ENCODE peak calls at places on chromosomes 3 and 15, in seven cellular contexts. H is heart right ventricle, X is hepatocyte, G is MM.1S, V is GM23338, B is Peyer's patch, F is breast epithelium. Y is an unnamed sample.
A peak's percentile ranks its signal among the peaks of the same experiment; 100 is the strongest.

GRCh38 chr3:58296269-58296668 is 9.8 kb upstream of the RPP14 start:
- DNase-seq in B (no peak), X (no peak), F (no peak), H (no peak), G (no peak), V (no peak), Y (no peak)

GRCh38 chr3:123406598-123406997 is 42.3 kb downstream of the ADCY5 start:
- DNase-seq in V (no peak), H (peak; percentile 89), B (peak; percentile 59), F (no peak), G (no peak), X (no peak), Y (no peak)

GRCh38 chr15:42158941-42159340 is 2.5 kb upstream of the PLA2G4F start:
- DNase-seq in F (no peak), G (no peak), H (no peak), X (no peak), V (no peak), B (peak; percentile 36), Y (no peak)

GRCh38 chr3:25429441-25429907 is 1.4 kb downstream of the RARB start:
- DNase-seq in B (no peak), G (no peak), V (no peak), X (no peak), F (no peak), H (no peak), Y (no peak)

GRCh38 chr3:171982829-171983228 is 56.5 kb upstream of the FNDC3B start:
- DNase-seq in F (no peak), B (no peak), X (peak; percentile 31), G (no peak), V (no peak), H (no peak), Y (no peak)

GRCh38 chr3:162629372-162629771 is 1132.8 kb downstream of the OTOL1 start:
- DNase-seq in B (no peak), X (no peak), H (no peak), G (no peak), V (peak; percentile 26), F (no peak), Y (no peak)

GRCh38 chr3:8441969-8442559 is 59.6 kb upstream of the LMCD1 start:
- DNase-seq in B (no peak), V (peak; percentile 95), X (peak; percentile 81), F (no peak), H (peak; percentile 55), G (no peak), Y (no peak)

GRCh38 chr3:75118805-75119204 is 504.3 kb upstream of the CNTN3 start:
- DNase-seq in H (no peak), V (no peak), F (no peak), B (no peak), X (no peak), G (no peak), Y (no peak)

GRCh38 chr3:61371123-61371522 is 119.9 kb upstream of the FHIT start:
- DNase-seq in X (peak; percentile 15), V (peak; percentile 56), B (no peak), H (no peak), G (peak; percentile 42), F (no peak), Y (peak; percentile 57)

GRCh38 chr3:57068437-57069089 is 8.1 kb downstream of the SPATA12 start:
- DNase-seq in V (no peak), B (peak; percentile 74), G (no peak), X (peak; percentile 63), H (peak; percentile 53), F (peak; percentile 54), Y (no peak)

GRCh38 chr3:170565495-170565894 is 20.4 kb downstream of the SLC7A14 start:
- DNase-seq in V (no peak), F (no peak), G (no peak), X (no peak), B (no peak), H (no peak), Y (no peak)

GRCh38 chr3:196406806-196407470 is 25.3 kb downstream of the UBXN7 start:
- DNase-seq in V (peak; percentile 50), B (no peak), G (no peak), F (no peak), H (no peak), X (peak; percentile 65), Y (no peak)

GRCh38 chr3:186413615-186414415 is 51.8 kb upstream of the DGKG start:
- DNase-seq in V (peak; percentile 75), B (peak; percentile 73), F (peak; percentile 79), G (peak; percentile 98), X (peak; percentile 47), H (peak; percentile 28), Y (no peak)

GRCh38 chr3:46097691-46098241 is 70.5 kb upstream of the XCR1 start:
- DNase-seq in V (no peak), G (no peak), B (no peak), H (no peak), X (no peak), F (no peak), Y (peak; percentile 88)

GRCh38 chr3:33052671-33053070 is 44.3 kb downstream of the GLB1 start:
- DNase-seq in F (no peak), G (no peak), X (no peak), B (no peak), H (no peak), V (no peak), Y (peak; percentile 70)

GRCh38 chr3:14413381-14414071 is 11.1 kb downstream of the SLC6A6 start:
- DNase-seq in F (no peak), G (no peak), B (no peak), H (no peak), V (peak; percentile 82), X (no peak), Y (no peak)

GRCh38 chr3:100526613-100527346 is 34.4 kb downstream of the TMEM45A start:
- DNase-seq in B (no peak), V (no peak), X (no peak), F (no peak), H (no peak), G (no peak), Y (no peak)

GRCh38 chr3:125683067-125683844 is 88.0 kb upstream of the OSBPL11 start:
- DNase-seq in X (no peak), G (no peak), H (peak; percentile 30), V (no peak), B (no peak), F (peak; percentile 41), Y (no peak)

GRCh38 chr3:63791974-63792373 is 27.1 kb upstream of the C3orf49 start:
- DNase-seq in F (no peak), H (no peak), V (no peak), B (no peak), G (no peak), X (peak; percentile 19), Y (no peak)

GRCh38 chr15:28091313-28091712 is 7.8 kb downstream of the OCA2 start:
- DNase-seq in F (no peak), V (no peak), G (no peak), B (no peak), H (no peak), X (no peak), Y (no peak)

GRCh38 chr15:56176996-56177395 is 66.7 kb downstream of the RFX7 start:
- DNase-seq in G (no peak), V (no peak), B (no peak), F (no peak), H (no peak), X (no peak), Y (no peak)

DNA sequence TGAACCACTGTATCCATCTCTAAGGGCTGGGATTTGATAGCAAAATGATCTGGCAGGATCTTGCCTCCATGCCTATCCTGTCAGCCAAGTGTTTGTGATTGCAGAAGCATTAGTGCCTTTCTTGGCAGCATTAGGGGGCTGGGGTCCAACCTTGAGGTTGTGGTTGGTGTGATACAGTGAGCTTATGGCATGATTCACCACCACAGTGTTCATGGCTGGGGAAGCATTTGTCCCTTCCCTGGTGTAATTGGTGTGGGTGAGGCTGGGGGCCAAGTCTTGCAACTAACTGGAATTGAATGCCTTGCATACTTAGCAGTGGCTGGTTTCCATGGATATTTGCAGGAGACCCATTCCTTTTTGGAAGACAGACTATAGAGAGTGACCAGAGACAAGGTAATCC is 271.0 kb upstream of the TBL1XR1 start:
- DNase-seq in G (no peak), H (no peak), X (no peak), B (no peak), V (no peak), F (no peak), Y (no peak)
- H3K4me1 ChIP-seq in G (peaks cover 3% of the 10 kb centered on the region), H (no peaks in the 10 kb centered on the region), X (peaks cover 6% of the 10 kb centered on the region), B (no peaks in the 10 kb centered on the region), V (peaks cover 9% of the 10 kb centered on the region), F (no peaks in the 10 kb centered on the region), Y (peaks cover 14% of the 10 kb centered on the region)

GRCh38 chr3:127455541-127456450 is 134.7 kb downstream of the TPRA1 start:
- DNase-seq in G (peak; percentile 70), X (peak; percentile 87), F (peak; percentile 50), V (peak; percentile 90), B (peak; percentile 75), H (peak; percentile 47), Y (no peak)

GRCh38 chr3:127457746-127458145 is 132.8 kb downstream of the TPRA1 start:
- DNase-seq in B (no peak), G (no peak), X (no peak), V (no peak), F (no peak), H (no peak), Y (no peak)

GRCh38 chr3:127458698-127459097 is 131.8 kb downstream of the TPRA1 start:
- DNase-seq in H (no peak), B (no peak), V (peak; percentile 91), F (no peak), G (peak; percentile 26), X (peak; percentile 70), Y (peak; percentile 11)

GRCh38 chr3:127456471-127457093 is 134.0 kb downstream of the TPRA1 start:
- DNase-seq in H (no peak), B (no peak), X (peak; percentile 45), F (no peak), V (peak; percentile 16), G (no peak), Y (no peak)

GRCh38 chr3:127457094-127457475 is 133.4 kb downstream of the TPRA1 start:
- DNase-seq in G (no peak), H (no peak), F (peak; percentile 40), B (no peak), V (peak; percentile 78), X (peak; percentile 54), Y (no peak)
- H3K4me3 ChIP-seq in G (no peak overlapping the region), H (no peak overlapping the region), F (no peak overlapping the region), B (no peak overlapping the region), V (peak overlapping the region; percentile 87), X (no peak overlapping the region), Y (no peak overlapping the region)

DNA sequence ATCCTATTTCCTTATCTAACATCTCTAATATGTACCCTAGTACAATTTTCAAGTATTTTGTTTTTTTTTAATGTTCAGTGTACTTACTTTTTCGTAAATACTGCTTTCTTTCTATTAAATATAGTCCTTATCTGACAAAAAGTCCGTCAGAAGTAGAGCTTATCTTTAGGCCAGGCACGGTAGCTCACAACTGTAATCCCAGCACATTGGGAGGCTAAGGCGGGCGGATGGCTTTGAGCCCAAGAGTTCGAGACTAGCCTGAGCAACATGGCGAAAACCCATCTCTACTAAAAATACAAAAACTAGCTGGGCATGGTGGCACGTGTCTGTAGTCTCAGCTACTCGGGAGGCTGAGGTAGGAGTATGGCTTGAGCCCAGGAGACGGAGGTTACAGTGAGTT is 41.1 kb downstream of the USP3 start:
- DNase-seq in V (no peak), X (no peak), G (no peak), F (no peak), B (no peak), H (no peak), Y (no peak)
- H3K27ac ChIP-seq in V (no peak overlapping the region), X (no peak overlapping the region), G (no peak overlapping the region), F (no peak overlapping the region), B (no peak overlapping the region), H (no peak overlapping the region), Y (no peak overlapping the region)

DNA sequence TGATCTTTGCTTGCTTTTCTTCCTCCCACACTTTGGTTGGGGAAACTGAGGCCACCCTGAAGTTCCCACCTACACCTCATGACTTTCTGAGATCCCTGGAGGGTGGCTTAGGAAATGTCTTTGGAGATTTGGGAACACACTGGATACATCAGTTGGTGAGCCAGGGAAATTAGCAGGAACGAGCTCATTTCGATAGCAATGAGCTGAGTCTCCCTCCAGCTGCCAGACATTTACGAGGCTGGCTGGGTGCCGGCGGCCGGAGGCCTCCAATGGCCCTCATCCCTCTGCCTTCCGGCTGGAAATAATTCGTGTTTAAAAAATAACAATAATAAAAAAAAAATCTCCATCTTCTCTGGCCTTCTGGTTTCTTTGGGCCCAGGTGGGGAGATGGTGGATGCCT is 38.8 kb downstream of the SMAD6 start:
- DNase-seq in F (no peak), V (no peak), H (no peak), G (no peak), X (peak; percentile 46), B (no peak), Y (no peak)
- H3K4me1 ChIP-seq in F (peaks cover 4% of the 10 kb centered on the region), V (peaks cover 22% of the 10 kb centered on the region), H (peaks cover 17% of the 10 kb centered on the region), G (no peaks in the 10 kb centered on the region), X (peaks cover 32% of the 10 kb centered on the region), B (no peaks in the 10 kb centered on the region), Y (no peaks in the 10 kb centered on the region)